ENCODE peak calls at places on chromosome 3, in eight cellular contexts. One of them, this sample, is unnamed.

GRCh38 chr3:105429034-105429762 is 62.5 kb downstream of the ALCAM start:
- DNase-seq in NCI-H2171: no peak
- DNase-seq in colonic mucosa: no peak
- DNase-seq in glutamatergic neuron: no peak
- DNase-seq in activated CD4-positive, alpha-beta T cell treated with anti-CD3 and anti-CD28 coated beads for 4 hours: no peak
- DNase-seq in AG10803: no peak
- DNase-seq in heart right ventricle: no peak
- DNase-seq in NCI-H510A: no peak
- DNase-seq in this sample: no peak

GRCh38 chr3:124688580-124689454 is 41.4 kb upstream of the UMPS start:
- DNase-seq in colonic mucosa: peak
- DNase-seq in glutamatergic neuron: peak
- DNase-seq in NCI-H510A: no peak
- DNase-seq in AG10803: peak
- DNase-seq in NCI-H2171: peak
- DNase-seq in heart right ventricle: peak
- DNase-seq in activated CD4-positive, alpha-beta T cell treated with anti-CD3 and anti-CD28 coated beads for 4 hours: peak
- DNase-seq in this sample: peak

GRCh38 chr3:5809811-5810210 is 622.3 kb downstream of the EDEM1 start:
- DNase-seq in NCI-H510A: no peak
- DNase-seq in colonic mucosa: no peak
- DNase-seq in glutamatergic neuron: no peak
- DNase-seq in heart right ventricle: no peak
- DNase-seq in activated CD4-positive, alpha-beta T cell treated with anti-CD3 and anti-CD28 coated beads for 4 hours: no peak
- DNase-seq in NCI-H2171: no peak
- DNase-seq in AG10803: no peak
- DNase-seq in this sample: no peak

GRCh38 chr3:84965141-84965540 is 6.4 kb downstream of the CADM2 start:
- DNase-seq in glutamatergic neuron: peak
- DNase-seq in AG10803: no peak
- DNase-seq in heart right ventricle: no peak
- DNase-seq in colonic mucosa: no peak
- DNase-seq in activated CD4-positive, alpha-beta T cell treated with anti-CD3 and anti-CD28 coated beads for 4 hours: no peak
- DNase-seq in NCI-H510A: peak
- DNase-seq in NCI-H2171: peak
- DNase-seq in this sample: no peak

GRCh38 chr3:53145109-53146077 is 15.2 kb upstream of the RFT1 start:
- DNase-seq in NCI-H2171: no peak
- DNase-seq in glutamatergic neuron: no peak
- DNase-seq in colonic mucosa: peak
- DNase-seq in activated CD4-positive, alpha-beta T cell treated with anti-CD3 and anti-CD28 coated beads for 4 hours: no peak
- DNase-seq in NCI-H510A: peak
- DNase-seq in heart right ventricle: no peak
- DNase-seq in AG10803: no peak
- DNase-seq in this sample: no peak

GRCh38 chr3:47423548-47424145 is 42.8 kb downstream of the PTPN23 start:
- DNase-seq in heart right ventricle: no peak
- DNase-seq in NCI-H510A: no peak
- DNase-seq in glutamatergic neuron: no peak
- DNase-seq in NCI-H2171: no peak
- DNase-seq in colonic mucosa: no peak
- DNase-seq in activated CD4-positive, alpha-beta T cell treated with anti-CD3 and anti-CD28 coated beads for 4 hours: no peak
- DNase-seq in AG10803: no peak
- DNase-seq in this sample: no peak

GRCh38 chr3:46960801-46961200 is 15.7 kb downstream of the CCDC12 start:
- DNase-seq in glutamatergic neuron: no peak
- DNase-seq in NCI-H510A: no peak
- DNase-seq in heart right ventricle: no peak
- DNase-seq in activated CD4-positive, alpha-beta T cell treated with anti-CD3 and anti-CD28 coated beads for 4 hours: no peak
- DNase-seq in AG10803: no peak
- DNase-seq in NCI-H2171: no peak
- DNase-seq in colonic mucosa: no peak
- DNase-seq in this sample: no peak

GRCh38 chr3:30353711-30354467 is 252.5 kb upstream of the TGFBR2 start:
- DNase-seq in glutamatergic neuron: no peak
- DNase-seq in AG10803: no peak
- DNase-seq in activated CD4-positive, alpha-beta T cell treated with anti-CD3 and anti-CD28 coated beads for 4 hours: peak
- DNase-seq in NCI-H2171: no peak
- DNase-seq in colonic mucosa: no peak
- DNase-seq in NCI-H510A: no peak
- DNase-seq in heart right ventricle: no peak
- DNase-seq in this sample: no peak

GRCh38 chr3:9846231-9846630 is 2.4 kb upstream of the RPUSD3 start:
- DNase-seq in NCI-H2171: no peak
- DNase-seq in NCI-H510A: no peak
- DNase-seq in AG10803: no peak
- DNase-seq in colonic mucosa: no peak
- DNase-seq in heart right ventricle: no peak
- DNase-seq in activated CD4-positive, alpha-beta T cell treated with anti-CD3 and anti-CD28 coated beads for 4 hours: no peak
- DNase-seq in glutamatergic neuron: no peak
- DNase-seq in this sample: no peak

GRCh38 chr3:88113311-88114162 is 36.2 kb upstream of the C3orf38 start:
- DNase-seq in NCI-H510A: peak
- DNase-seq in colonic mucosa: peak
- DNase-seq in NCI-H2171: no peak
- DNase-seq in AG10803: peak
- DNase-seq in heart right ventricle: peak
- DNase-seq in activated CD4-positive, alpha-beta T cell treated with anti-CD3 and anti-CD28 coated beads for 4 hours: peak
- DNase-seq in glutamatergic neuron: peak
- DNase-seq in this sample: no peak

GRCh38 chr3:157135671-157136396 is 24.1 kb downstream of the CCNL1 start:
- DNase-seq in activated CD4-positive, alpha-beta T cell treated with anti-CD3 and anti-CD28 coated beads for 4 hours: no peak
- DNase-seq in heart right ventricle: no peak
- DNase-seq in NCI-H510A: no peak
- DNase-seq in colonic mucosa: no peak
- DNase-seq in AG10803: peak
- DNase-seq in glutamatergic neuron: no peak
- DNase-seq in NCI-H2171: no peak
- DNase-seq in this sample: no peak

GRCh38 chr3:193686665-193687506 is 93.9 kb downstream of the OPA1 start:
- DNase-seq in colonic mucosa: no peak
- DNase-seq in NCI-H510A: no peak
- DNase-seq in activated CD4-positive, alpha-beta T cell treated with anti-CD3 and anti-CD28 coated beads for 4 hours: no peak
- DNase-seq in glutamatergic neuron: no peak
- DNase-seq in NCI-H2171: no peak
- DNase-seq in AG10803: no peak
- DNase-seq in heart right ventricle: no peak
- DNase-seq in this sample: no peak

GRCh38 chr3:131561511-131561910 is 58.7 kb upstream of the MRPL3 start:
- DNase-seq in AG10803: peak
- DNase-seq in NCI-H2171: no peak
- DNase-seq in heart right ventricle: no peak
- DNase-seq in colonic mucosa: no peak
- DNase-seq in NCI-H510A: no peak
- DNase-seq in activated CD4-positive, alpha-beta T cell treated with anti-CD3 and anti-CD28 coated beads for 4 hours: no peak
- DNase-seq in glutamatergic neuron: no peak
- DNase-seq in this sample: no peak

GRCh38 chr3:127997961-127998360 is 54.3 kb upstream of the SEC61A1 start:
- DNase-seq in AG10803: no peak
- DNase-seq in colonic mucosa: no peak
- DNase-seq in activated CD4-positive, alpha-beta T cell treated with anti-CD3 and anti-CD28 coated beads for 4 hours: no peak
- DNase-seq in NCI-H510A: peak
- DNase-seq in heart right ventricle: no peak
- DNase-seq in NCI-H2171: no peak
- DNase-seq in glutamatergic neuron: no peak
- DNase-seq in this sample: no peak

GRCh38 chr3:105278688-105279087 is 88.0 kb upstream of the ALCAM start:
- DNase-seq in heart right ventricle: no peak
- DNase-seq in colonic mucosa: no peak
- DNase-seq in NCI-H2171: no peak
- DNase-seq in AG10803: no peak
- DNase-seq in glutamatergic neuron: no peak
- DNase-seq in NCI-H510A: no peak
- DNase-seq in activated CD4-positive, alpha-beta T cell treated with anti-CD3 and anti-CD28 coated beads for 4 hours: no peak
- DNase-seq in this sample: no peak

GRCh38 chr3:180516368-180516767 is 85.6 kb upstream of the TTC14 start:
- DNase-seq in AG10803: no peak
- DNase-seq in activated CD4-positive, alpha-beta T cell treated with anti-CD3 and anti-CD28 coated beads for 4 hours: no peak
- DNase-seq in colonic mucosa: no peak
- DNase-seq in NCI-H2171: no peak
- DNase-seq in NCI-H510A: no peak
- DNase-seq in heart right ventricle: no peak
- DNase-seq in glutamatergic neuron: no peak
- DNase-seq in this sample: no peak

GRCh38 chr3:37849146-37849545 is 12.5 kb upstream of the CTDSPL start:
- DNase-seq in AG10803: no peak
- DNase-seq in heart right ventricle: no peak
- DNase-seq in glutamatergic neuron: no peak
- DNase-seq in NCI-H2171: no peak
- DNase-seq in colonic mucosa: no peak
- DNase-seq in NCI-H510A: no peak
- DNase-seq in activated CD4-positive, alpha-beta T cell treated with anti-CD3 and anti-CD28 coated beads for 4 hours: no peak
- DNase-seq in this sample: no peak

GRCh38 chr3:85535517-85535916 is 576.7 kb downstream of the CADM2 start:
- DNase-seq in AG10803: no peak
- DNase-seq in NCI-H2171: no peak
- DNase-seq in colonic mucosa: no peak
- DNase-seq in activated CD4-positive, alpha-beta T cell treated with anti-CD3 and anti-CD28 coated beads for 4 hours: no peak
- DNase-seq in heart right ventricle: no peak
- DNase-seq in NCI-H510A: no peak
- DNase-seq in glutamatergic neuron: no peak
- DNase-seq in this sample: no peak

GRCh38 chr3:174016186-174016585 is 618.6 kb downstream of the NLGN1 start:
- DNase-seq in colonic mucosa: no peak
- DNase-seq in heart right ventricle: no peak
- DNase-seq in activated CD4-positive, alpha-beta T cell treated with anti-CD3 and anti-CD28 coated beads for 4 hours: no peak
- DNase-seq in NCI-H510A: no peak
- DNase-seq in glutamatergic neuron: no peak
- DNase-seq in NCI-H2171: no peak
- DNase-seq in AG10803: peak
- DNase-seq in this sample: no peak

GRCh38 chr3:98553751-98554150 is 22.0 kb downstream of the GPR15 start:
- DNase-seq in heart right ventricle: no peak
- DNase-seq in AG10803: no peak
- DNase-seq in NCI-H510A: no peak
- DNase-seq in glutamatergic neuron: no peak
- DNase-seq in NCI-H2171: no peak
- DNase-seq in colonic mucosa: no peak
- DNase-seq in activated CD4-positive, alpha-beta T cell treated with anti-CD3 and anti-CD28 coated beads for 4 hours: no peak
- DNase-seq in this sample: no peak

GRCh38 chr3:5758699-5759098 is 571.2 kb downstream of the EDEM1 start:
- DNase-seq in AG10803: no peak
- DNase-seq in glutamatergic neuron: no peak
- DNase-seq in NCI-H510A: no peak
- DNase-seq in colonic mucosa: no peak
- DNase-seq in activated CD4-positive, alpha-beta T cell treated with anti-CD3 and anti-CD28 coated beads for 4 hours: no peak
- DNase-seq in heart right ventricle: no peak
- DNase-seq in NCI-H2171: no peak
- DNase-seq in this sample: no peak